ENCODE peak calls at places on chromosomes 2 and 18, in six cellular contexts. One of them, this sample, is unnamed.
A peak's percentile ranks its signal among the peaks of the same experiment; 100 is the strongest.

GRCh38 chr18:75132931-75133525 is 75.9 kb downstream of the PTGR3 start:
- DNase-seq in IMR-90: no peak
- DNase-seq in Calu3: no peak
- DNase-seq in HepG2: no peak
- DNase-seq in heart left ventricle: no peak
- DNase-seq in glutamatergic neuron: no peak
- DNase-seq in this sample: no peak

GRCh38 chr2:48601349-48601748 is 16.3 kb upstream of the GTF2A1L start:
- DNase-seq in IMR-90: peak; percentile 41
- DNase-seq in Calu3: peak; percentile 67
- DNase-seq in HepG2: peak; percentile 34
- DNase-seq in heart left ventricle: peak; percentile 34
- DNase-seq in glutamatergic neuron: no peak
- DNase-seq in this sample: no peak

GRCh38 chr2:126953483-126953882 is 54.8 kb downstream of the TEX51 start:
- DNase-seq in IMR-90: no peak
- DNase-seq in Calu3: no peak
- DNase-seq in HepG2: no peak
- DNase-seq in heart left ventricle: no peak
- DNase-seq in glutamatergic neuron: no peak
- DNase-seq in this sample: no peak

GRCh38 chr2:236167297-236168109 is 683 bp downstream of the GBX2 start:
- DNase-seq in IMR-90: peak; percentile 42
- DNase-seq in Calu3: peak; percentile 53
- DNase-seq in HepG2: no peak
- DNase-seq in heart left ventricle: no peak
- DNase-seq in glutamatergic neuron: peak; percentile 73
- DNase-seq in this sample: peak; percentile 59

GRCh38 chr2:5093056-5093455 is 599.1 kb upstream of the SOX11 start:
- DNase-seq in IMR-90: no peak
- DNase-seq in Calu3: no peak
- DNase-seq in HepG2: no peak
- DNase-seq in heart left ventricle: no peak
- DNase-seq in glutamatergic neuron: no peak
- DNase-seq in this sample: no peak

GRCh38 chr2:239819974-239820555 is 205.1 kb downstream of the NDUFA10 start:
- DNase-seq in IMR-90: no peak
- DNase-seq in Calu3: no peak
- DNase-seq in HepG2: no peak
- DNase-seq in heart left ventricle: no peak
- DNase-seq in glutamatergic neuron: peak; percentile 9
- DNase-seq in this sample: no peak

GRCh38 chr2:139260052-139260430 is 479.9 kb upstream of the NXPH2 start:
- DNase-seq in IMR-90: no peak
- DNase-seq in Calu3: no peak
- DNase-seq in HepG2: no peak
- DNase-seq in heart left ventricle: no peak
- DNase-seq in glutamatergic neuron: no peak
- DNase-seq in this sample: no peak

GRCh38 chr18:76367168-76367785 is 127.8 kb downstream of the ZNF516 start:
- DNase-seq in IMR-90: no peak
- DNase-seq in Calu3: no peak
- DNase-seq in HepG2: no peak
- DNase-seq in heart left ventricle: no peak
- DNase-seq in glutamatergic neuron: no peak
- DNase-seq in this sample: no peak

GRCh38 chr2:42101641-42102605 is 54.1 kb downstream of the PKDCC start:
- DNase-seq in IMR-90: peak; percentile 93
- DNase-seq in Calu3: peak; percentile 42
- DNase-seq in HepG2: peak; percentile 71
- DNase-seq in heart left ventricle: peak; percentile 74
- DNase-seq in glutamatergic neuron: peak; percentile 51
- DNase-seq in this sample: peak; percentile 79

GRCh38 chr18:66616523-66616983 is 12.7 kb upstream of the CDH19 start:
- DNase-seq in IMR-90: no peak
- DNase-seq in Calu3: no peak
- DNase-seq in HepG2: peak; percentile 35
- DNase-seq in heart left ventricle: no peak
- DNase-seq in glutamatergic neuron: no peak
- DNase-seq in this sample: peak; percentile 35

GRCh38 chr2:236949089-236949935 is 136.4 kb upstream of the COPS8 start:
- DNase-seq in IMR-90: no peak
- DNase-seq in Calu3: no peak
- DNase-seq in HepG2: no peak
- DNase-seq in heart left ventricle: no peak
- DNase-seq in glutamatergic neuron: no peak
- DNase-seq in this sample: no peak

GRCh38 chr18:61333746-61334490 is 688 bp downstream of the CDH20 start:
- DNase-seq in IMR-90: no peak
- DNase-seq in Calu3: no peak
- DNase-seq in HepG2: no peak
- DNase-seq in heart left ventricle: peak; percentile 19
- DNase-seq in glutamatergic neuron: peak; percentile 50
- DNase-seq in this sample: peak; percentile 22

GRCh38 chr2:101197215-101197745 is 46.1 kb upstream of the TBC1D8 start:
- DNase-seq in IMR-90: no peak
- DNase-seq in Calu3: peak; percentile 15
- DNase-seq in HepG2: peak; percentile 42
- DNase-seq in heart left ventricle: no peak
- DNase-seq in glutamatergic neuron: no peak
- DNase-seq in this sample: peak; percentile 9

GRCh38 chr2:152420923-152421322 is 85.9 kb downstream of the FMNL2 start:
- DNase-seq in IMR-90: no peak
- DNase-seq in Calu3: no peak
- DNase-seq in HepG2: no peak
- DNase-seq in heart left ventricle: no peak
- DNase-seq in glutamatergic neuron: no peak
- DNase-seq in this sample: no peak

GRCh38 chr2:100654611-100655010 is 91.8 kb downstream of the PDCL3 start:
- DNase-seq in IMR-90: no peak
- DNase-seq in Calu3: no peak
- DNase-seq in HepG2: no peak
- DNase-seq in heart left ventricle: no peak
- DNase-seq in glutamatergic neuron: no peak
- DNase-seq in this sample: no peak

DNA sequence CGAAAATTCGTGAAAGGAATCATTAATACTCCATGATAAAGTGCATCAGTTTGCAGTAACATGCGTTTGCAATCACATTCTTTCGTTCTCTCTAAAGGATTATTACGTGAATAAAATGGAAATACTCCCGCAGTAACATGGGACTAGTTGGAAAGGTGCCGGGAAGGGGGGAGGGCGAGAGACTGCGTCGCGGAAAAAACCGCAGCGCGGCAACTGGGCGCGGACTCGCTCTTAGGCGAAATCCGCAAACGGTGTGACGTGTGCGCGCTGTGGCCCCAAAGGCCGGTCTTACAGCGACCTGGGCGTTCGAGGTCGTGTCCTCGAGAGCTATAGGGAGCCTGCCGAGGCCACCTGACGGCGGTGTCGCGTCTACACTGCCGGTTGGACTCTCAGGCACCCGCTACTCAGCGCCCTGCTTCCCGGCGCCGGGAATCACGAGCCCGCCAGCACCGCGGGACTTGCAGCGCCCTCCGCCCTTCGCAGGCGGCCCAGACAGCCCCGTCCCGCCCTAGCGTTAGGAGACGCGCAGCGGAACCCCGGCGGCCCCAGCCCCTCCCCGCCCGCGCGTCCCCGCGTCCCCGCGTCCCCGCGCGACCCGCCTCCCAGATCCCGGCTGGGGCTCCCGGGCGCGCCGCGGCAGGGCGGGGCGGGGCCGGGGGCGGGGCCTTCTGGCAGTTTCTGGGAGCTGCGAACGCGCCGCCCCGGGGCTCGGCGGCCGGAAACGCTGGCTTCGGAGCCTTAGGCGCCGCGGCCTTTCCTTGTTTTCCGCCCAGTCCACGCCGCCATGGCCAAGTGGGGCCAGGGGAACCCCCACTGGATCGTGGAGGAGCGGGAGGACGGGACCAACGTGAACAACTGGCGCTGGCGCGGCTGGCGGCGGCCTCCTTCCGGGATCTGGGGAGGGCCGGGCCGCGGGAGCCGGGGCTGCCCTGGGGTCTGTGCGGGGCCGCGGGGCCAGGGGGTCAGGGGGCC is 15.1 kb downstream of the C2orf74 start:
- DNase-seq in IMR-90: peak; percentile 90
- DNase-seq in Calu3: peak; percentile 96
- DNase-seq in HepG2: peak; percentile 94
- DNase-seq in heart left ventricle: peak; percentile 97
- DNase-seq in glutamatergic neuron: peak; percentile 97
- DNase-seq in this sample: peak; percentile 92
- TF ChIP-seq CTCF in IMR-90: no peak
- TF ChIP-seq CTCF in Calu3: no peak
- TF ChIP-seq CTCF in HepG2: peak; percentile 59
- TF ChIP-seq CTCF in heart left ventricle: no peak
- TF ChIP-seq CTCF in glutamatergic neuron: no peak
- TF ChIP-seq CTCF in this sample: no peak

DNA sequence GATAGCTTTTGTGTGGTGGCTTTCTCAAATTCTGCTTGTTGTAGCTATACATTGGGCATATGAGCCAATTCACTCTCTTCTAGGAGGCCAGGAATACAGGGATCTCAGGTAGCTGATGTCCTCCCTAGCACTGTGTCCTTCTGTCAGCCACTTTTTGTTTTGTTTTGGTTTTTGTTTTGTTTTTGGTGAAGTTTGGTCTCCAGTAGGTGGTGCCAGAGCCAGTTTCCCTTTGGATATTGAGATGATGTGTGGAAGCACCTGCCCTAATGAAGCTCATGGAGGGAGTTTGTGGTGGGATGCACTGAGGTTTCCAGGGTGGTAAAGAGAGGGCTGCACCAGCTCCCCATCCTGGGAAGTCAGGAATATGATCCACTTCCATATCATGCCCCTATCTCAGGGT is 100.5 kb upstream of the VWC2L start:
- DNase-seq in IMR-90: no peak
- DNase-seq in Calu3: no peak
- DNase-seq in HepG2: peak; percentile 7
- DNase-seq in heart left ventricle: no peak
- DNase-seq in glutamatergic neuron: no peak
- DNase-seq in this sample: no peak
- TF ChIP-seq CTCF in IMR-90: peak; percentile 28
- TF ChIP-seq CTCF in Calu3: peak; percentile 13
- TF ChIP-seq CTCF in HepG2: peak; percentile 41
- TF ChIP-seq CTCF in heart left ventricle: no peak
- TF ChIP-seq CTCF in glutamatergic neuron: no peak
- TF ChIP-seq CTCF in this sample: peak; percentile 19

GRCh38 chr2:168490015-168490874 is 34.2 kb downstream of the CERS6 start:
- DNase-seq in IMR-90: peak; percentile 34
- DNase-seq in Calu3: no peak
- DNase-seq in HepG2: peak; percentile 70
- DNase-seq in heart left ventricle: no peak
- DNase-seq in glutamatergic neuron: no peak
- DNase-seq in this sample: peak; percentile 63

GRCh38 chr2:168490916-168491605 is 35.0 kb downstream of the CERS6 start:
- DNase-seq in IMR-90: no peak
- DNase-seq in Calu3: no peak
- DNase-seq in HepG2: no peak
- DNase-seq in heart left ventricle: no peak
- DNase-seq in glutamatergic neuron: no peak
- DNase-seq in this sample: no peak

GRCh38 chr2:168499500-168499899 is 43.4 kb downstream of the CERS6 start:
- DNase-seq in IMR-90: no peak
- DNase-seq in Calu3: no peak
- DNase-seq in HepG2: no peak
- DNase-seq in heart left ventricle: no peak
- DNase-seq in glutamatergic neuron: no peak
- DNase-seq in this sample: no peak

GRCh38 chr2:168495524-168495923 is 39.5 kb downstream of the CERS6 start:
- DNase-seq in IMR-90: no peak
- DNase-seq in Calu3: no peak
- DNase-seq in HepG2: no peak
- DNase-seq in heart left ventricle: no peak
- DNase-seq in glutamatergic neuron: no peak
- DNase-seq in this sample: no peak

GRCh38 chr2:168494190-168494711 is 38.2 kb downstream of the CERS6 start:
- DNase-seq in IMR-90: no peak
- DNase-seq in Calu3: peak; percentile 16
- DNase-seq in HepG2: peak; percentile 81
- DNase-seq in heart left ventricle: no peak
- DNase-seq in glutamatergic neuron: no peak
- DNase-seq in this sample: no peak
- TF ChIP-seq CTCF in IMR-90: peak; percentile 10
- TF ChIP-seq CTCF in Calu3: no peak
- TF ChIP-seq CTCF in HepG2: peak; percentile 70
- TF ChIP-seq CTCF in heart left ventricle: no peak
- TF ChIP-seq CTCF in glutamatergic neuron: peak; percentile 65
- TF ChIP-seq CTCF in this sample: peak; percentile 36

GRCh38 chr18:79987566-79987965 is 797 bp downstream of the TXNL4A start:
- DNase-seq in IMR-90: no peak
- DNase-seq in Calu3: no peak
- DNase-seq in HepG2: no peak
- DNase-seq in heart left ventricle: no peak
- DNase-seq in glutamatergic neuron: no peak
- DNase-seq in this sample: peak; percentile 43

GRCh38 chr18:79985172-79985571 is 3.2 kb downstream of the TXNL4A start:
- DNase-seq in IMR-90: no peak
- DNase-seq in Calu3: no peak
- DNase-seq in HepG2: peak; percentile 79
- DNase-seq in heart left ventricle: no peak
- DNase-seq in glutamatergic neuron: no peak
- DNase-seq in this sample: no peak

GRCh38 chr18:79988925-79989361 is 580 bp upstream of the TXNL4A start:
- DNase-seq in IMR-90: peak; percentile 59
- DNase-seq in Calu3: no peak
- DNase-seq in HepG2: no peak
- DNase-seq in heart left ventricle: peak; percentile 44
- DNase-seq in glutamatergic neuron: no peak
- DNase-seq in this sample: peak; percentile 57

GRCh38 chr18:79986726-79987125 is 1.6 kb downstream of the TXNL4A start:
- DNase-seq in IMR-90: no peak
- DNase-seq in Calu3: no peak
- DNase-seq in HepG2: no peak
- DNase-seq in heart left ventricle: no peak
- DNase-seq in glutamatergic neuron: no peak
- DNase-seq in this sample: no peak

DNA sequence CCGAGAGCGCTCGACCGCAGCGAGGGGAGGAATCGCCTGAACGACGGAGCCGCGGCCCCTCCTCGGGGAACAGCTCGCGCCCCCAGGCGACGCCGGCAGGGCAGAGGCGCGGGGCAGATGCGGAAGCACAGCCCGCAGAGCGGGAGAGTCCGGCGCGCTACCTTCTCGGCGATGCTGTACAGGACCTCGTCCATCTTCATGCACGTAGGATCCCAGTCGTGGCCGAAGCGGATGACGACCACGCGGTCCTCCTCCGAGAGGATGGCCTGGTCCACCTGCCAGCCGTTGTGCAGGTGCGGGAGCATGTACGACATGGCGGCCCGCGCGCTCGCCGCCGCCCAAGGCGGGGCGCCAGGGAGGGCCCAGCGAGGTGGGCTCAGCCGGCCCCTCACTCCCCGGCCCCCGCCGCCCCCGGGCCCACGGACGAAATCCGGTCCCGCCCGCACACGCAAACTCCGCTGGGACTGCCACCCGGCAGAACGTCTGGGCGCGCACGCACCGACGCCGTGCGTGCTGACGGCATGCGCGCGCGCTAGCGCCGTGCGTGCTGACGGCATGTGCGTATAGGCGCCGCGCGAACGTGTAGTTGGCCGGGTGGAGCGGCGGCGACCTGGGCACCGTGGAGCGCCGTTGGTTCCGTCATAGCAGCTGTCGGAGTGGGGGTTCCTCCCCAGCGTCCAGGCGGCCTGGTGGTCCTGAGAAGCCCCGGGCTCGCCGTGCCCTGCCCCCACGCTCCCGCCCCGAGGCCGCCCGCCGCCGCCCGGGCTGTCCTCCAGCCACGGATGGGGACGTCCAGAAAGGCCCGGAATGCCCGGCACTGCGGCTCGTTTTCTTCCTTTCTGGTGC is at the start of gene TXNL4A:
- DNase-seq in IMR-90: peak; percentile 89
- DNase-seq in Calu3: peak; percentile 74
- DNase-seq in HepG2: peak; percentile 69
- DNase-seq in heart left ventricle: peak; percentile 90
- DNase-seq in glutamatergic neuron: peak; percentile 83
- DNase-seq in this sample: peak; percentile 89
- TF ChIP-seq CTCF in IMR-90: peak; percentile 40
- TF ChIP-seq CTCF in Calu3: no peak
- TF ChIP-seq CTCF in HepG2: peak; percentile 73
- TF ChIP-seq CTCF in heart left ventricle: no peak
- TF ChIP-seq CTCF in glutamatergic neuron: no peak
- TF ChIP-seq CTCF in this sample: peak; percentile 23

This sample was measured in cardiac fibroblast.